ENCODE peak calls at places on chromosomes 12 and 14, in five cellular contexts. W, M, U, C and G are unnamed samples.

GRCh38 chr12:57210926-57211700 is 5.5 kb upstream of the NXPH4 start:
- DNase-seq in W (no peak), C (no peak), U (no peak), M (no peak), G (no peak)

GRCh38 chr14:58109761-58110160 is 42.3 kb downstream of the ARMH4 start:
- DNase-seq in U (no peak), C (no peak), W (no peak), M (no peak), G (no peak)

GRCh38 chr12:51591020-51591901 is at the start of gene SCN8A:
- DNase-seq in U (no peak), W (no peak), M (no peak), C (peak), G (peak)

GRCh38 chr14:72753879-72754400 is 140.0 kb downstream of the DPF3 start:
- DNase-seq in M (no peak), C (no peak), W (no peak), U (no peak), G (no peak)

GRCh38 chr14:68146812-68147211 is 327.2 kb downstream of the RAD51B start:
- DNase-seq in U (no peak), C (no peak), W (peak), M (no peak), G (peak)

GRCh38 chr12:132610051-132610759 is at the start of gene LRCOL1:
- DNase-seq in M (no peak), W (peak), C (no peak), U (no peak), G (no peak)

GRCh38 chr12:14256555-14257169 is 108.8 kb upstream of the ATF7IP start:
- DNase-seq in U (peak), C (peak), M (peak), W (peak), G (peak)

GRCh38 chr14:94936411-94936892 is 166.5 kb upstream of the GSC start:
- DNase-seq in M (peak), C (no peak), W (no peak), U (no peak), G (no peak)

GRCh38 chr14:104442107-104442551 is 137.4 kb upstream of the C14orf180 start:
- DNase-seq in U (no peak), M (no peak), C (no peak), W (no peak), G (no peak)

GRCh38 chr12:129245769-129246168 is 392.5 kb downstream of the GLT1D1 start:
- DNase-seq in W (no peak), U (no peak), M (no peak), C (no peak), G (no peak)

GRCh38 chr12:105617141-105617540 is 286.6 kb downstream of the C12orf75 start:
- DNase-seq in U (no peak), M (no peak), W (no peak), C (no peak), G (no peak)

GRCh38 chr14:81172881-81173280 is 47.9 kb downstream of the GTF2A1 start:
- DNase-seq in U (no peak), W (no peak), C (no peak), M (no peak), G (no peak)

GRCh38 chr14:104332634-104333270 is 194.4 kb downstream of the KIF26A start:
- DNase-seq in W (no peak), U (no peak), M (no peak), C (no peak), G (no peak)

GRCh38 chr14:100440207-100440631 is 117.1 kb downstream of the SLC25A47 start:
- DNase-seq in M (no peak), W (peak), C (no peak), U (peak), G (no peak)

GRCh38 chr14:33120966-33121365 is 182.3 kb downstream of the NPAS3 start:
- DNase-seq in M (no peak), C (no peak), W (no peak), U (no peak), G (no peak)

GRCh38 chr12:6816598-6816997 is 5.0 kb upstream of the GPR162 start:
- DNase-seq in W (no peak), U (no peak), C (no peak), M (no peak), G (no peak)

GRCh38 chr12:50776749-50777728 is 13.1 kb downstream of the ATF1 start:
- DNase-seq in C (no peak), U (no peak), W (no peak), M (no peak), G (no peak)

GRCh38 chr12:53005215-53005985 is 856 bp upstream of the EIF4B start:
- DNase-seq in W (no peak), M (no peak), U (no peak), C (no peak), G (no peak)

GRCh38 chr12:102120886-102121285 is 903 bp downstream of the PARPBP start:
- DNase-seq in U (peak), C (no peak), W (no peak), M (no peak), G (peak)

GRCh38 chr14:68775614-68776126 is 17.2 kb downstream of the ZFP36L1 start:
- DNase-seq in U (no peak), M (no peak), C (no peak), W (no peak), G (no peak)

GRCh38 chr12:99192489-99192888 is 455.1 kb upstream of the GARIN6 start:
- DNase-seq in W (no peak), M (no peak), U (no peak), C (no peak), G (no peak)

GRCh38 chr12:89117448-89118034 is 234.8 kb downstream of the DUSP6 start:
- DNase-seq in U (peak), M (no peak), W (no peak), C (no peak), G (peak)

GRCh38 chr14:73949752-73950734 is at the start of the genes COQ6 and FAM161B:
- DNase-seq in C (peak), M (peak), U (peak), W (peak), G (peak)

GRCh38 chr14:69666112-69666511 is 54.7 kb downstream of the SUSD6 start:
- DNase-seq in W (no peak), M (no peak), U (no peak), C (no peak), G (no peak)

GRCh38 chr14:71651228-71651627 is 281.0 kb upstream of the RGS6 start:
- DNase-seq in M (peak), C (no peak), U (no peak), W (peak), G (no peak)

GRCh38 chr12:6950401-6950801 is 755 bp upstream of the PTPN6 start:
- DNase-seq in U (no peak), C (no peak), M (no peak), W (no peak), G (no peak)

GRCh38 chr12:131349397-131350127 is 361.3 kb upstream of the SFSWAP start:
- DNase-seq in C (no peak), W (no peak), M (no peak), U (no peak), G (no peak)

GRCh38 chr14:97056086-97056485 is 258.9 kb downstream of the VRK1 start:
- DNase-seq in U (no peak), M (no peak), C (no peak), W (no peak), G (no peak)

GRCh38 chr14:22524105-22524783 is 64.8 kb downstream of the DAD1 start:
- DNase-seq in M (no peak), U (no peak), W (no peak), C (no peak), G (no peak)

GRCh38 chr12:67980391-67980790 is 8.9 kb upstream of the IFNG-AS1 start:
- DNase-seq in M (no peak), W (no peak), U (no peak), C (no peak), G (no peak)

GRCh38 chr12:67986632-67987031 is 2.6 kb upstream of the IFNG-AS1 start:
- DNase-seq in C (no peak), U (no peak), W (no peak), M (no peak), G (no peak)

GRCh38 chr12:67982165-67982563 is 7.1 kb upstream of the IFNG-AS1 start:
- DNase-seq in W (no peak), M (no peak), C (no peak), U (no peak), G (no peak)

GRCh38 chr12:67977668-67978067 is 11.6 kb upstream of the IFNG-AS1 start:
- DNase-seq in C (no peak), U (no peak), W (no peak), M (no peak), G (no peak)

GRCh38 chr12:67981236-67982164 is 7.7 kb upstream of the IFNG-AS1 start:
- DNase-seq in C (no peak), U (no peak), M (no peak), W (peak), G (peak)
- H3K27ac ChIP-seq in C (no peak), U (no peak), M (no peak), W (peak), G (peak)

DNA sequence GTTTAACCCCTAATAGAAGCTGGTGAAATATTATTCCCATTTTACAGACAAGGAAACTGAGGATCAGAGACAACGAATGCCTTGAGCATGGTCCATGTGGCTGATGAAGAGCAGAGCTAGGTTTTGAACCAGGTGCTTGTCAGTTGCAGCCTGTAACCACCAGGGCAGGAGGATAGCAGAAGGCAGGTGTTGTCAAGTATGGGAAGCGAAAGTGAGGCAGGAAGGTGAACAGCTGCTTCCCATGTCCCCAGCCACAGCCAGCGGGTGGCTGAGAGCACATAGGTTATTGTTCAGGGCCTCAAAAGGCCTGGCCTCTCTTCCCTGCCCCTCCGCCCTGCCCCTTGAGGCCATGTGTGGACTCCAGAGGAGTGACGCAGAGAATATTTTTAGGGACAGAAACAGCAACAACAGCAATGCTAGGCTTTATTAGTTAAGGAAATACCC is 39.6 kb downstream of the IQSEC3 start:
- DNase-seq in W (no peak), M (no peak), C (no peak), U (peak), G (peak)
- H3K27ac ChIP-seq in W (no peak), M (no peak), C (no peak), U (no peak), G (no peak)

GRCh38 chr14:66043921-66044320 is 442.2 kb upstream of the CCDC196 start:
- DNase-seq in W (no peak), C (no peak), M (no peak), U (no peak), G (no peak)

GRCh38 chr14:66046035-66046434 is 440.1 kb upstream of the CCDC196 start:
- DNase-seq in W (no peak), C (no peak), M (no peak), U (no peak), G (no peak)

GRCh38 chr14:66045572-66046021 is 440.6 kb upstream of the CCDC196 start:
- DNase-seq in M (no peak), W (no peak), U (no peak), C (no peak), G (no peak)

GRCh38 chr14:66046591-66046990 is 439.6 kb upstream of the CCDC196 start:
- DNase-seq in W (no peak), C (no peak), M (no peak), U (no peak), G (no peak)
- H3K27ac ChIP-seq in W (no peak), C (no peak), M (no peak), U (no peak), G (no peak)

GRCh38 chr12:115051378-115051777 is 367.4 kb upstream of the TBX3 start:
- DNase-seq in U (no peak), C (no peak), W (no peak), M (no peak), G (no peak)
- H3K27ac ChIP-seq in U (no peak), C (no peak), W (no peak), M (no peak), G (no peak)

GRCh38 chr12:120580787-120581723 is at the start of gene POP5:
- DNase-seq in U (peak), W (peak), C (peak), M (peak), G (peak)
- H3K27ac ChIP-seq in U (peak), W (peak), C (peak), M (peak), G (peak)